ENCODE peak calls at places on chromosomes 4 and X, in ten cellular contexts. C is fibroblast of pulmonary artery, T is lower leg skin, P is right lobe of liver, D is fibroblast of lung, U is HCT116, X is Calu3, L is WTC11, F is BE2C, Y is astrocyte of the spinal cord. R is an unnamed sample.

GRCh38 chr4:112312610-112313239 is 15.6 kb downstream of the ALPK1 start:
- DNase-seq in C (no peak), T (no peak), P (no peak), D (no peak), U (no peak), X (no peak), L (no peak), F (no peak), Y (no peak), R (no peak)

GRCh38 chrX:2576793-2577192 is 76.0 kb upstream of the DHRSX start:
- DNase-seq in C (no peak), T (peak; percentile 23), P (no peak), D (no peak), U (peak; percentile 49), X (no peak), L (no peak), F (no peak), Y (no peak), R (no peak)

GRCh38 chr4:169404959-169405358 is 134.2 kb upstream of the SH3RF1 start:
- DNase-seq in C (peak; percentile 92), T (no peak), P (no peak), D (no peak), U (no peak), X (no peak), L (no peak), F (no peak), Y (no peak), R (no peak)

GRCh38 chr4:184792950-184793555 is 32.7 kb downstream of the ACSL1 start:
- DNase-seq in C (peak; percentile 94), T (no peak), P (no peak), D (peak; percentile 97), U (peak; percentile 63), X (no peak), L (no peak), F (no peak), Y (peak; percentile 97), R (no peak)

GRCh38 chr4:156193800-156194199 is 240.1 kb upstream of the CTSO start:
- DNase-seq in C (no peak), T (no peak), P (no peak), D (peak; percentile 15), U (no peak), X (no peak), L (no peak), F (no peak), Y (peak; percentile 19), R (no peak)

GRCh38 chrX:43644124-43644701 is 11.9 kb upstream of the MAOA start:
- DNase-seq in C (peak; percentile 90), T (no peak), P (no peak), D (peak; percentile 85), U (no peak), X (no peak), L (no peak), F (no peak), Y (peak; percentile 82), R (no peak)

GRCh38 chr4:124713213-124713592 is 671 bp upstream of the ANKRD50 start:
- DNase-seq in C (peak; percentile 85), T (peak; percentile 93), P (peak; percentile 64), D (peak; percentile 87), U (peak; percentile 79), X (peak; percentile 70), L (peak; percentile 61), F (peak; percentile 88), Y (peak; percentile 76), R (peak; percentile 69)

GRCh38 chr4:105679186-105679585 is 29.3 kb downstream of the INTS12 start:
- DNase-seq in C (no peak), T (no peak), P (no peak), D (peak; percentile 29), U (no peak), X (no peak), L (no peak), F (no peak), Y (peak; percentile 30), R (no peak)

GRCh38 chr4:14977836-14978235 is 24.4 kb upstream of the CPEB2 start:
- DNase-seq in C (no peak), T (no peak), P (no peak), D (no peak), U (no peak), X (no peak), L (no peak), F (no peak), Y (no peak), R (no peak)

GRCh38 chr4:112058433-112058832 is 86.8 kb upstream of the FAM241A start:
- DNase-seq in C (no peak), T (no peak), P (no peak), D (no peak), U (no peak), X (no peak), L (no peak), F (no peak), Y (no peak), R (no peak)

GRCh38 chr4:2754848-2755820 is 1.0 kb downstream of the TNIP2 start:
- DNase-seq in C (no peak), T (no peak), P (no peak), D (no peak), U (no peak), X (no peak), L (no peak), F (no peak), Y (no peak), R (no peak)

DNA sequence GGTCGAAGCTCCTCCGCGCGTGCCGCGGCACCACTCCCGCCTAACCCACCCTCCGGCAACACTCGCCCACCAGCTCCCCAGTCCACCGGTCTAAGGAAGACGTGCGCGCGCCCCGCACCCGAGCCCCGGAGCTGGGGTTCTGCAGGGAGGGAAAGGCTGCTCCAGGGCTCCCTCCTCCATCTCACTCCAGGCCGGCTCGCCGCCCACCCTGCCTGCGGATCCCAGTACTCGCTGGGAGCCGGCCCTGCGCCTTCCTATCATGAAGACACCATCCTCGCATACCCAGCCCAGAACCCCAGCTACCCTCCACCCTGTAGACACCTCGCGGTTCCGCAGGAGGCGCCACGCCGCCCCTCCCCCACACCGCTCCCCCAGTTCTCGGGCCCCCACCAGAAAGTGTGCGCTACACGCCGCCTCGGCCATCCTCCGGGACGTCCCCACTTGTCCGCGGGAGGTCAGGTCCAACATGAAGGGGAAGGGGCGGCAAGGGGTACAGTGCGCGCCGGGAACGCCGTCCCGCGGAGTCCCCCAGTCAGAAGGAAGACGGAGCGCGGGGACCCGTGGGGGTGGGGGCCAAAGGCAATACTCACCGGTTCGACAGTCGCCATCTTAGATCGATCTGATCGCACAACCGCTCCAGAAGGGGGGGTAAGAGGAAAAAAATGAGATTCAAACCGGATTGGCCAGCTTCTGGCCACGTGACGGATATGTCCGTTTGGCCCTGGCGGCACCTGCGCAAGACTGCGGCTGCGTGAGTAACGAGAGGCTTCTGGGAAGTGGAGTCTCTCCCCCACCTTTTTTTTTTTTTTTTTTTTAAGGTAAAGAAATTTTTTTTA is at the start of gene EIF4E:
- DNase-seq in C (peak; percentile 99), T (peak; percentile 99), P (peak; percentile 98), D (peak; percentile 99), U (peak; percentile 99), X (peak; percentile 92), L (peak; percentile 95), F (peak; percentile 97), Y (peak; percentile 99), R (peak; percentile 93)
- TF ChIP-seq CTCF in C (peak; percentile 5), T (no peak), P (no peak), D (no peak), U (peak; percentile 19), X (no peak), L (no peak), F (peak; percentile 5), Y (no peak), R (peak; percentile 53)

DNA sequence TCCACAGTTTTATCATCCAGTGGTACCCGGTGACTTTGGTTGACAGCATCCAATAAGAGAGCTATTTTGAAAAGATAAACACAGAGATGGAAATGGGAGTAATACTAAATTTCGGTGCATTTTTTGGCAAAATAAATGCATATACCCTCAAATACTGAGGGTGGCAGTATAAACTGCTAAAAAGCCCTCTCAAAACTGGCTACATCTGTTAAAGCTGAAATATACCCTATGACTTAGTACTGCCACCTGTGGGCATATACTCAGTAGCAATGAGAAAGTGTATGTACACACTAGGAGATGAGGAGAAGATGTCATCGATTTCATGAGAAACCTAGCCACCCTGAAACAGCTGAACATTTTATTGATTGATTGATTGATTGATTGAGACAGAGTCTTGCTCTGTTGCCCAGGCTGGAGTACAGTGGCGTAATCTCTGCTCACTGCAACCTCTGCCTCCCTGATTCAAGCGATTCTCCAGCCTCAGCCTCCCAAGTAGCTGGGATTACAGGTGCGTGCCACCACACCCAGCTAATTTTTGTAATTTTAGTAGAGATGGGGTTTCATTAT is 12.2 kb upstream of the TMEM128 start:
- DNase-seq in C (peak; percentile 89), T (no peak), P (peak; percentile 16), D (peak; percentile 72), U (peak; percentile 74), X (no peak), L (no peak), F (no peak), Y (peak; percentile 67), R (no peak)
- TF ChIP-seq CTCF in C (peak; percentile 73), T (no peak), P (peak; percentile 64), D (peak; percentile 22), U (peak; percentile 52), X (no peak), L (no peak), F (peak; percentile 53), Y (peak; percentile 50), R (peak; percentile 61)

GRCh38 chr4:79764118-79764517 is 308.9 kb downstream of the ANTXR2 start:
- DNase-seq in C (no peak), T (no peak), P (no peak), D (no peak), U (no peak), X (no peak), L (no peak), F (no peak), Y (no peak), R (no peak)

GRCh38 chr4:79759793-79760192 is 313.2 kb downstream of the ANTXR2 start:
- DNase-seq in C (no peak), T (no peak), P (no peak), D (no peak), U (no peak), X (no peak), L (no peak), F (no peak), Y (no peak), R (no peak)

DNA sequence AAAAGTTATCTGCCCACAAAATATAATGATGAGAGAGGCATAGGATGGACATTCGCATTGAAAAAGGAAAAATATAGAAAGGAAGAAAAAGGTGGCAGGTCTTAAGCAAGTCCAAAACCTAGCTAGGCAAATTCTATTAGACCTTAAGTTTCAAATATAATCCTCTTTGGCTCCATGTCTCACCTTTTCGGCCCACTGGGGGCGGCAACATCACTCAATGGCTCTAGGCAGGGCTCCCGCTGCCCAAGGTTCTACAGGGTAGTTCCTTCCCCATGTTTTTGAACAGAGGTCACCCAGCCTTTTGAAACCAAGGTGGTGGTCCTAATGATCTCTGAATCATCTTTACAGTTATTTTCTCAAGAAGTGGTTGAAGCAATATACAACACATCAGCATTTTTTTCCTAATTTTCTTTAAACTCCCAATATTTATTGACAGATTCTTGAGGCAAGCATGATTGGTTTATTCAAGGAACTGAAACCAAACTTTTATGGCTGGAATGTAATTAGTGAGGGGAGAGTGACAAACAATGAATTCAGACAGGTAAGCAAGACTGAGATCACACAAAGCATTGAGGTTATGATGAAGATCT is 309.4 kb downstream of the ANTXR2 start:
- DNase-seq in C (no peak), T (no peak), P (no peak), D (no peak), U (no peak), X (no peak), L (peak; percentile 20), F (no peak), Y (no peak), R (no peak)
- TF ChIP-seq CTCF in C (no peak), T (no peak), P (no peak), D (no peak), U (no peak), X (no peak), L (no peak), F (peak; percentile 10), Y (no peak), R (no peak)

GRCh38 chr4:170414961-170415360 is 325.2 kb upstream of the AADAT start:
- DNase-seq in C (no peak), T (no peak), P (no peak), D (no peak), U (no peak), X (no peak), L (no peak), F (no peak), Y (no peak), R (no peak)
- TF ChIP-seq CTCF in C (no peak), T (no peak), P (no peak), D (no peak), U (no peak), X (no peak), L (no peak), F (no peak), Y (no peak), R (no peak)